ENCODE peak calls at places on chromosome 2, in ten cellular contexts. One of them, this sample, is unnamed. For H3K4me1, the result is how much of the 10 kb centered on the place peaks cover.

GRCh38 chr2:159290289-159290907 is 3.9 kb upstream of the WDSUB1 start:
- DNase-seq in kidney: no peak
- DNase-seq in prostate gland: no peak
- DNase-seq in heart right ventricle: no peak
- DNase-seq in cardiac muscle cell: no peak
- DNase-seq in body of pancreas: no peak
- DNase-seq in colonic mucosa: peak
- DNase-seq in ascending aorta: no peak
- DNase-seq in CD8-positive, alpha-beta T cell: no peak
- DNase-seq in endothelial cell of umbilical vein: peak
- DNase-seq in this sample: peak

GRCh38 chr2:111679202-111679601 is 204.8 kb downstream of the ANAPC1 start:
- DNase-seq in body of pancreas: no peak
- DNase-seq in ascending aorta: no peak
- DNase-seq in CD8-positive, alpha-beta T cell: no peak
- DNase-seq in cardiac muscle cell: no peak
- DNase-seq in endothelial cell of umbilical vein: no peak
- DNase-seq in prostate gland: no peak
- DNase-seq in kidney: no peak
- DNase-seq in heart right ventricle: no peak
- DNase-seq in colonic mucosa: no peak
- DNase-seq in this sample: no peak

GRCh38 chr2:120741514-120742448 is 6.1 kb downstream of the GLI2 start:
- DNase-seq in endothelial cell of umbilical vein: no peak
- DNase-seq in CD8-positive, alpha-beta T cell: no peak
- DNase-seq in cardiac muscle cell: peak
- DNase-seq in kidney: no peak
- DNase-seq in prostate gland: no peak
- DNase-seq in ascending aorta: no peak
- DNase-seq in colonic mucosa: peak
- DNase-seq in heart right ventricle: no peak
- DNase-seq in body of pancreas: peak
- DNase-seq in this sample: peak

GRCh38 chr2:19250906-19251305 is 107.5 kb downstream of the OSR1 start:
- DNase-seq in endothelial cell of umbilical vein: no peak
- DNase-seq in cardiac muscle cell: no peak
- DNase-seq in heart right ventricle: no peak
- DNase-seq in kidney: no peak
- DNase-seq in CD8-positive, alpha-beta T cell: no peak
- DNase-seq in body of pancreas: no peak
- DNase-seq in colonic mucosa: no peak
- DNase-seq in prostate gland: no peak
- DNase-seq in ascending aorta: no peak
- DNase-seq in this sample: no peak

GRCh38 chr2:113965644-113966043 is 75.8 kb downstream of the ACTR3 start:
- DNase-seq in heart right ventricle: no peak
- DNase-seq in ascending aorta: no peak
- DNase-seq in body of pancreas: no peak
- DNase-seq in CD8-positive, alpha-beta T cell: no peak
- DNase-seq in endothelial cell of umbilical vein: peak
- DNase-seq in kidney: no peak
- DNase-seq in prostate gland: no peak
- DNase-seq in cardiac muscle cell: peak
- DNase-seq in colonic mucosa: peak
- DNase-seq in this sample: no peak

GRCh38 chr2:54687595-54688152 is 35.8 kb upstream of the EML6 start:
- DNase-seq in colonic mucosa: no peak
- DNase-seq in body of pancreas: no peak
- DNase-seq in CD8-positive, alpha-beta T cell: no peak
- DNase-seq in ascending aorta: no peak
- DNase-seq in heart right ventricle: no peak
- DNase-seq in endothelial cell of umbilical vein: no peak
- DNase-seq in kidney: no peak
- DNase-seq in cardiac muscle cell: no peak
- DNase-seq in prostate gland: no peak
- DNase-seq in this sample: no peak

GRCh38 chr2:74696758-74697327 is 42.8 kb downstream of the SEMA4F start:
- DNase-seq in kidney: no peak
- DNase-seq in ascending aorta: no peak
- DNase-seq in endothelial cell of umbilical vein: no peak
- DNase-seq in body of pancreas: no peak
- DNase-seq in cardiac muscle cell: no peak
- DNase-seq in colonic mucosa: no peak
- DNase-seq in heart right ventricle: no peak
- DNase-seq in CD8-positive, alpha-beta T cell: no peak
- DNase-seq in prostate gland: no peak
- DNase-seq in this sample: no peak

GRCh38 chr2:180406687-180407086 is 399.6 kb upstream of the CWC22 start:
- DNase-seq in heart right ventricle: no peak
- DNase-seq in endothelial cell of umbilical vein: no peak
- DNase-seq in body of pancreas: no peak
- DNase-seq in colonic mucosa: no peak
- DNase-seq in cardiac muscle cell: no peak
- DNase-seq in ascending aorta: no peak
- DNase-seq in prostate gland: no peak
- DNase-seq in kidney: no peak
- DNase-seq in CD8-positive, alpha-beta T cell: no peak
- DNase-seq in this sample: no peak

GRCh38 chr2:215716971-215717370 is 281.1 kb upstream of the FN1 start:
- DNase-seq in endothelial cell of umbilical vein: no peak
- DNase-seq in ascending aorta: no peak
- DNase-seq in CD8-positive, alpha-beta T cell: no peak
- DNase-seq in cardiac muscle cell: no peak
- DNase-seq in kidney: no peak
- DNase-seq in prostate gland: no peak
- DNase-seq in colonic mucosa: no peak
- DNase-seq in body of pancreas: no peak
- DNase-seq in heart right ventricle: no peak
- DNase-seq in this sample: no peak

GRCh38 chr2:215712850-215713230 is 277.0 kb upstream of the FN1 start:
- DNase-seq in cardiac muscle cell: no peak
- DNase-seq in prostate gland: no peak
- DNase-seq in ascending aorta: no peak
- DNase-seq in endothelial cell of umbilical vein: no peak
- DNase-seq in kidney: no peak
- DNase-seq in colonic mucosa: no peak
- DNase-seq in heart right ventricle: no peak
- DNase-seq in body of pancreas: no peak
- DNase-seq in CD8-positive, alpha-beta T cell: no peak
- DNase-seq in this sample: no peak

GRCh38 chr2:215711484-215712034 is 275.7 kb upstream of the FN1 start:
- DNase-seq in kidney: no peak
- DNase-seq in cardiac muscle cell: peak
- DNase-seq in endothelial cell of umbilical vein: peak
- DNase-seq in CD8-positive, alpha-beta T cell: no peak
- DNase-seq in ascending aorta: no peak
- DNase-seq in prostate gland: no peak
- DNase-seq in heart right ventricle: peak
- DNase-seq in colonic mucosa: no peak
- DNase-seq in body of pancreas: no peak
- DNase-seq in this sample: no peak

GRCh38 chr2:215712219-215712849 is 276.5 kb upstream of the FN1 start:
- DNase-seq in prostate gland: no peak
- DNase-seq in CD8-positive, alpha-beta T cell: no peak
- DNase-seq in colonic mucosa: no peak
- DNase-seq in body of pancreas: no peak
- DNase-seq in cardiac muscle cell: no peak
- DNase-seq in heart right ventricle: no peak
- DNase-seq in endothelial cell of umbilical vein: peak
- DNase-seq in kidney: no peak
- DNase-seq in ascending aorta: no peak
- DNase-seq in this sample: no peak

GRCh38 chr2:215713393-215713792 is 277.5 kb upstream of the FN1 start:
- DNase-seq in cardiac muscle cell: no peak
- DNase-seq in ascending aorta: no peak
- DNase-seq in kidney: no peak
- DNase-seq in body of pancreas: no peak
- DNase-seq in endothelial cell of umbilical vein: peak
- DNase-seq in colonic mucosa: no peak
- DNase-seq in prostate gland: no peak
- DNase-seq in heart right ventricle: no peak
- DNase-seq in CD8-positive, alpha-beta T cell: no peak
- DNase-seq in this sample: no peak
- H3K4me1 ChIP-seq in cardiac muscle cell: under half
- H3K4me1 ChIP-seq in ascending aorta: under half
- H3K4me1 ChIP-seq in kidney: under half
- H3K4me1 ChIP-seq in body of pancreas: under half
- H3K4me1 ChIP-seq in endothelial cell of umbilical vein: half or more
- H3K4me1 ChIP-seq in colonic mucosa: under half
- H3K4me1 ChIP-seq in prostate gland: under half
- H3K4me1 ChIP-seq in heart right ventricle: half or more
- H3K4me1 ChIP-seq in CD8-positive, alpha-beta T cell: under half
- H3K4me1 ChIP-seq in this sample: under half

GRCh38 chr2:177231270-177231669 is 18.7 kb downstream of the HNRNPA3 start:
- DNase-seq in kidney: no peak
- DNase-seq in ascending aorta: no peak
- DNase-seq in prostate gland: no peak
- DNase-seq in endothelial cell of umbilical vein: no peak
- DNase-seq in body of pancreas: no peak
- DNase-seq in cardiac muscle cell: no peak
- DNase-seq in CD8-positive, alpha-beta T cell: no peak
- DNase-seq in heart right ventricle: no peak
- DNase-seq in colonic mucosa: no peak
- DNase-seq in this sample: no peak

GRCh38 chr2:177235855-177236437 is 23.4 kb downstream of the HNRNPA3 start:
- DNase-seq in body of pancreas: no peak
- DNase-seq in prostate gland: no peak
- DNase-seq in colonic mucosa: no peak
- DNase-seq in kidney: no peak
- DNase-seq in CD8-positive, alpha-beta T cell: no peak
- DNase-seq in ascending aorta: no peak
- DNase-seq in heart right ventricle: peak
- DNase-seq in endothelial cell of umbilical vein: no peak
- DNase-seq in cardiac muscle cell: peak
- DNase-seq in this sample: no peak

GRCh38 chr2:177229448-177230242 is 17.1 kb downstream of the HNRNPA3 start:
- DNase-seq in endothelial cell of umbilical vein: no peak
- DNase-seq in cardiac muscle cell: no peak
- DNase-seq in heart right ventricle: no peak
- DNase-seq in ascending aorta: no peak
- DNase-seq in prostate gland: no peak
- DNase-seq in CD8-positive, alpha-beta T cell: no peak
- DNase-seq in kidney: no peak
- DNase-seq in colonic mucosa: no peak
- DNase-seq in body of pancreas: no peak
- DNase-seq in this sample: no peak

GRCh38 chr2:177234267-177234666 is 21.7 kb downstream of the HNRNPA3 start:
- DNase-seq in ascending aorta: no peak
- DNase-seq in body of pancreas: no peak
- DNase-seq in endothelial cell of umbilical vein: no peak
- DNase-seq in CD8-positive, alpha-beta T cell: no peak
- DNase-seq in kidney: no peak
- DNase-seq in heart right ventricle: no peak
- DNase-seq in cardiac muscle cell: no peak
- DNase-seq in colonic mucosa: no peak
- DNase-seq in prostate gland: no peak
- DNase-seq in this sample: no peak

DNA sequence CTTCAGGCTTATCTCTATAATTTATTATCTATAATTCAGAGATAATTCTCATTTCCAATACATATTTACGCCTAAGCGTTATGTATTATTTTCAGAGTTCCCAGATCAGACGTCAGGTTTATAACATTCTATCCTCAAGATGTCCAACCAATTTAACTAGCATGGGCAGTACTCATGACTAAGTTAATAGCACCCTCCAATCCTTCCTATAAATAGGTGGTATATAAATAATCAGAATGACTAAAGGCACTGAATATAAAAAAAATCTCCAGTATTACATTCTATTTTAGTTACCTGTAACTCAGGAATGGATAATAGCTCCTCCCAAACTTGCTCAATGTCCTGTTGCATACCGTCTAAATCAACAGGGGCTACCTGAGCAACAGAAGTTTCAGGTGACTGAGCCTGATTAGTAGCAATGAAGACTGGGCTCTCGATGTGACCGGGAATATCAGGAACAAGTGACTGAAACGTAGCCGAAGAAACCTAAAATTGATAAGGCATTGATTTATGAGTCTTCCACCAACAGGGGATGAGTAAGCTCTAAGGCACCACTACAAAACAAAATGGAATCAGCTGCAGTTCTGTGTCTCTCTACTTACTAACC is 19.6 kb downstream of the HNRNPA3 start:
- DNase-seq in body of pancreas: no peak
- DNase-seq in cardiac muscle cell: no peak
- DNase-seq in colonic mucosa: no peak
- DNase-seq in prostate gland: no peak
- DNase-seq in CD8-positive, alpha-beta T cell: no peak
- DNase-seq in ascending aorta: no peak
- DNase-seq in endothelial cell of umbilical vein: no peak
- DNase-seq in kidney: no peak
- DNase-seq in heart right ventricle: no peak
- DNase-seq in this sample: no peak
- TF ChIP-seq CTCF in body of pancreas: no peak
- TF ChIP-seq CTCF in cardiac muscle cell: no peak
- TF ChIP-seq CTCF in colonic mucosa: no peak
- TF ChIP-seq CTCF in prostate gland: no peak
- TF ChIP-seq CTCF in CD8-positive, alpha-beta T cell: no peak
- TF ChIP-seq CTCF in ascending aorta: no peak
- TF ChIP-seq CTCF in endothelial cell of umbilical vein: no peak
- TF ChIP-seq CTCF in kidney: no peak
- TF ChIP-seq CTCF in heart right ventricle: no peak
- TF ChIP-seq CTCF in this sample: no peak

GRCh38 chr2:238865744-238866355 is 18.0 kb downstream of the TWIST2 start:
- DNase-seq in endothelial cell of umbilical vein: no peak
- DNase-seq in cardiac muscle cell: no peak
- DNase-seq in body of pancreas: no peak
- DNase-seq in colonic mucosa: no peak
- DNase-seq in ascending aorta: no peak
- DNase-seq in heart right ventricle: no peak
- DNase-seq in kidney: no peak
- DNase-seq in prostate gland: no peak
- DNase-seq in CD8-positive, alpha-beta T cell: no peak
- DNase-seq in this sample: peak

GRCh38 chr2:238865015-238865719 is 17.3 kb downstream of the TWIST2 start:
- DNase-seq in prostate gland: no peak
- DNase-seq in heart right ventricle: no peak
- DNase-seq in colonic mucosa: no peak
- DNase-seq in endothelial cell of umbilical vein: no peak
- DNase-seq in CD8-positive, alpha-beta T cell: no peak
- DNase-seq in kidney: no peak
- DNase-seq in cardiac muscle cell: no peak
- DNase-seq in body of pancreas: no peak
- DNase-seq in ascending aorta: no peak
- DNase-seq in this sample: peak

GRCh38 chr2:238863231-238863630 is 15.3 kb downstream of the TWIST2 start:
- DNase-seq in kidney: no peak
- DNase-seq in prostate gland: no peak
- DNase-seq in ascending aorta: no peak
- DNase-seq in cardiac muscle cell: no peak
- DNase-seq in endothelial cell of umbilical vein: no peak
- DNase-seq in heart right ventricle: no peak
- DNase-seq in CD8-positive, alpha-beta T cell: no peak
- DNase-seq in colonic mucosa: no peak
- DNase-seq in body of pancreas: no peak
- DNase-seq in this sample: peak

GRCh38 chr2:238863749-238864206 is 15.9 kb downstream of the TWIST2 start:
- DNase-seq in ascending aorta: no peak
- DNase-seq in prostate gland: no peak
- DNase-seq in heart right ventricle: no peak
- DNase-seq in kidney: no peak
- DNase-seq in colonic mucosa: no peak
- DNase-seq in cardiac muscle cell: no peak
- DNase-seq in CD8-positive, alpha-beta T cell: no peak
- DNase-seq in body of pancreas: no peak
- DNase-seq in endothelial cell of umbilical vein: no peak
- DNase-seq in this sample: no peak

DNA sequence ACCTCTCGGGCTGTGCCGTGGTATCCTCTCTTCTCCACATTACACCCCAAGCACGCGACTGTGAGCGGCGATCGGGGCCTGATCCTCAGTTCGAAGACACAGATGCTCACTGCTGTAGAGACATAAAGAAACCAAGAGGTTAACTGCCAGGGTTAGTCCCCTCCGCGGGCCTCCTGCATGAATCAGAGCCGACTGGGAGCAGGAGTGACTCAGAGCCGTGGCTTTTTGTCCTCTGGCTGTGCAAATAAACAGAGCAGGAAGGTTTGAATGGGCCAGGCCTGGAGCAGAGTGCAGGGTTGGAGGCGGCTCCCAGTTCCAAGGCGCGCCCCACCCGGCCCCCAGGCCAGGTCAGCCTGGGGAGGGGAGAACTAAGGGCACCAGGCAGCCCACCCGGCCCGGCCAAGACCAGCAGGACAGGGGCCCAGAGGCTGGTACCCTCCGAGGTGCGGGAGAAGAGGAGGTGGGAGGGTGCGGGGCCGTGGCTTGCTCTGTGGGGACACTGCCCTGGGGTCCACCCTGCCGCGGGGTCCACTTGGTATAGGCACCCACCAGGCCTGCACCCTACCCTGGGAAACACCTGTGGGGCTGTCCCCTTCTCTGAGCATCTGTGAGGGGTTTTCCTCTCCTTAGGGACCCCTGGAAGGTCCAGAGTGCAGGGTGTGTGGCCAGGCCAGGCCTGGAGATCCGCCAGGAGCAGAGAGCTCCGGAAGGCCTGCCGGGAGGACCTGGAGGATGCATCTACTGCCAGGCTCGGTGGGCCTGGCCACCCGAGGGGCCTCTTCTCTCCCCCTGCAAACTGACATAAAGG is 16.5 kb downstream of the TWIST2 start:
- DNase-seq in CD8-positive, alpha-beta T cell: no peak
- DNase-seq in cardiac muscle cell: no peak
- DNase-seq in ascending aorta: peak
- DNase-seq in colonic mucosa: peak
- DNase-seq in endothelial cell of umbilical vein: peak
- DNase-seq in heart right ventricle: peak
- DNase-seq in body of pancreas: peak
- DNase-seq in kidney: peak
- DNase-seq in prostate gland: peak
- DNase-seq in this sample: peak
- H3K4me1 ChIP-seq in CD8-positive, alpha-beta T cell: under half
- H3K4me1 ChIP-seq in cardiac muscle cell: under half
- H3K4me1 ChIP-seq in ascending aorta: under half
- H3K4me1 ChIP-seq in colonic mucosa: under half
- H3K4me1 ChIP-seq in endothelial cell of umbilical vein: under half
- H3K4me1 ChIP-seq in heart right ventricle: under half
- H3K4me1 ChIP-seq in body of pancreas: under half
- H3K4me1 ChIP-seq in kidney: under half
- H3K4me1 ChIP-seq in prostate gland: under half
- H3K4me1 ChIP-seq in this sample: under half

DNA sequence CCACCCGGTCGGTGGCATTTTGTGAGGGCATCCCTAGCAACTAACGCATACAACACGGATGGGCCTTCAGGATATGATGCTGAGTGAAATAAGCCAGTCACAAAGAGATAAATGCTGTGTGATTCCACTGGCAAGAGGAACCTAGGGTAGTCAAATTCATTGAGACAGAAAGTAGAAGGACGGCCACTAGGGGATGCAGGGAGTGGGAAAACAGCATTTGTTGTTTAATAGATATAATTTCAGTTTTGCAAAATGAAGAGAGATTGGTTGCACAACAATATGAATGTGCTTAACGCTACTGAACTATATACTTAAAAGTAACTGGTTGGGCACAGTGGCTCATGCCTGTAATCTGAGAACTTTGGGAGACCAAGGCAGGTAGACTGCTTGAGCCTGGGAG is 112.9 kb downstream of the AFF3 start:
- DNase-seq in kidney: no peak
- DNase-seq in heart right ventricle: no peak
- DNase-seq in endothelial cell of umbilical vein: no peak
- DNase-seq in body of pancreas: no peak
- DNase-seq in prostate gland: no peak
- DNase-seq in cardiac muscle cell: no peak
- DNase-seq in colonic mucosa: no peak
- DNase-seq in CD8-positive, alpha-beta T cell: no peak
- DNase-seq in ascending aorta: no peak
- DNase-seq in this sample: no peak
- TF ChIP-seq CTCF in kidney: no peak
- TF ChIP-seq CTCF in heart right ventricle: no peak
- TF ChIP-seq CTCF in endothelial cell of umbilical vein: no peak
- TF ChIP-seq CTCF in body of pancreas: no peak
- TF ChIP-seq CTCF in prostate gland: no peak
- TF ChIP-seq CTCF in cardiac muscle cell: no peak
- TF ChIP-seq CTCF in colonic mucosa: no peak
- TF ChIP-seq CTCF in CD8-positive, alpha-beta T cell: no peak
- TF ChIP-seq CTCF in ascending aorta: no peak
- TF ChIP-seq CTCF in this sample: no peak